ENCODE peak calls at places on chromosomes 7 and 10, in seven cellular contexts. One of them, this sample, is unnamed.

GRCh38 chr10:110226926-110227641 is 19.7 kb downstream of the MXI1 start:
- DNase-seq in GM23248: peak; percentile 60
- DNase-seq in AG04450: no peak
- DNase-seq in GM23338: peak; percentile 76
- DNase-seq in cardiac muscle cell: peak; percentile 57
- DNase-seq in CD8-positive, alpha-beta memory T cell: peak; percentile 83
- DNase-seq in PC-3: no peak
- DNase-seq in this sample: no peak

GRCh38 chr7:118845787-118846186 is 621.3 kb downstream of the ANKRD7 start:
- DNase-seq in GM23248: no peak
- DNase-seq in AG04450: no peak
- DNase-seq in PC-3: no peak
- DNase-seq in cardiac muscle cell: no peak
- DNase-seq in CD8-positive, alpha-beta memory T cell: no peak
- DNase-seq in GM23338: no peak
- DNase-seq in this sample: no peak

GRCh38 chr10:95303535-95303934 is 12.7 kb upstream of the PDLIM1 start:
- DNase-seq in CD8-positive, alpha-beta memory T cell: no peak
- DNase-seq in cardiac muscle cell: no peak
- DNase-seq in GM23338: no peak
- DNase-seq in PC-3: peak; percentile 42
- DNase-seq in GM23248: no peak
- DNase-seq in AG04450: no peak
- DNase-seq in this sample: no peak

GRCh38 chr7:26534649-26535482 is 243.2 kb downstream of the SNX10 start:
- DNase-seq in CD8-positive, alpha-beta memory T cell: no peak
- DNase-seq in PC-3: no peak
- DNase-seq in GM23248: no peak
- DNase-seq in GM23338: no peak
- DNase-seq in cardiac muscle cell: peak; percentile 47
- DNase-seq in AG04450: no peak
- DNase-seq in this sample: no peak

GRCh38 chr7:114554781-114555537 is 140.3 kb downstream of the FOXP2 start:
- DNase-seq in PC-3: peak; percentile 38
- DNase-seq in AG04450: no peak
- DNase-seq in CD8-positive, alpha-beta memory T cell: no peak
- DNase-seq in GM23248: peak; percentile 86
- DNase-seq in GM23338: no peak
- DNase-seq in cardiac muscle cell: no peak
- DNase-seq in this sample: no peak

GRCh38 chr7:45001826-45002225 is 1.8 kb downstream of the CCM2 start:
- DNase-seq in AG04450: no peak
- DNase-seq in GM23338: no peak
- DNase-seq in CD8-positive, alpha-beta memory T cell: no peak
- DNase-seq in cardiac muscle cell: no peak
- DNase-seq in GM23248: no peak
- DNase-seq in PC-3: no peak
- DNase-seq in this sample: no peak

GRCh38 chr7:84040365-84040764 is 154.2 kb downstream of the SEMA3A start:
- DNase-seq in GM23338: no peak
- DNase-seq in GM23248: no peak
- DNase-seq in cardiac muscle cell: no peak
- DNase-seq in PC-3: no peak
- DNase-seq in AG04450: no peak
- DNase-seq in CD8-positive, alpha-beta memory T cell: no peak
- DNase-seq in this sample: no peak

GRCh38 chr10:76970795-76971519 is 666.7 kb downstream of the KCNMA1 start:
- DNase-seq in PC-3: no peak
- DNase-seq in cardiac muscle cell: no peak
- DNase-seq in GM23248: no peak
- DNase-seq in CD8-positive, alpha-beta memory T cell: no peak
- DNase-seq in GM23338: no peak
- DNase-seq in AG04450: no peak
- DNase-seq in this sample: no peak

GRCh38 chr7:151699147-151699546 is 177.8 kb downstream of the PRKAG2 start:
- DNase-seq in GM23338: no peak
- DNase-seq in GM23248: peak; percentile 92
- DNase-seq in cardiac muscle cell: no peak
- DNase-seq in PC-3: no peak
- DNase-seq in AG04450: peak; percentile 93
- DNase-seq in CD8-positive, alpha-beta memory T cell: no peak
- DNase-seq in this sample: no peak

DNA sequence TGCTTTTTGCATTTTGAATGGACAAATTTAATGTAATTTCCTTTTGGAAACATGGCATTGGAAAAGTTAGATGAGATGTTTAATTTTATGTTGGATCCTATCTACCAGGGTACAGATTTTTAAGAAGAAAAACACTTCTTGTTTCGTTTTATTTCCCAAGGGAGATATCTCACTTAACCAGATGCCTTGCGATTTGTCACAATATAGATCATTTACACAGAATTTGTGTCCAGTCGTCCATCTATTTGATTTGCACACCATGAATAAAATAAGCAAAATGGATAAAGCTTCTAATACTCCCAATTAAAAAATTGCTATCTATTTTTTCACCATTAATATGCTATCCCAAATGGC is 25.7 kb downstream of the HDAC9 start:
- DNase-seq in GM23248: no peak
- DNase-seq in AG04450: no peak
- DNase-seq in PC-3: no peak
- DNase-seq in CD8-positive, alpha-beta memory T cell: no peak
- DNase-seq in GM23338: no peak
- DNase-seq in cardiac muscle cell: no peak
- DNase-seq in this sample: no peak
- H3K4me3 ChIP-seq in GM23248: peak overlapping the region; percentile 18
- H3K4me3 ChIP-seq in AG04450: no peak overlapping the region
- H3K4me3 ChIP-seq in PC-3: peak overlapping the region; percentile 0
- H3K4me3 ChIP-seq in CD8-positive, alpha-beta memory T cell: no peak overlapping the region
- H3K4me3 ChIP-seq in GM23338: no peak overlapping the region
- H3K4me3 ChIP-seq in cardiac muscle cell: no peak overlapping the region
- H3K4me3 ChIP-seq in this sample: no peak overlapping the region

GRCh38 chr7:10429031-10429430 is 544.6 kb upstream of the PHF14 start:
- DNase-seq in PC-3: no peak
- DNase-seq in cardiac muscle cell: no peak
- DNase-seq in AG04450: no peak
- DNase-seq in GM23338: no peak
- DNase-seq in GM23248: no peak
- DNase-seq in CD8-positive, alpha-beta memory T cell: no peak
- DNase-seq in this sample: no peak
- H3K4me3 ChIP-seq in PC-3: no peak overlapping the region
- H3K4me3 ChIP-seq in cardiac muscle cell: no peak overlapping the region
- H3K4me3 ChIP-seq in AG04450: no peak overlapping the region
- H3K4me3 ChIP-seq in GM23338: no peak overlapping the region
- H3K4me3 ChIP-seq in GM23248: no peak overlapping the region
- H3K4me3 ChIP-seq in CD8-positive, alpha-beta memory T cell: no peak overlapping the region
- H3K4me3 ChIP-seq in this sample: no peak overlapping the region

DNA sequence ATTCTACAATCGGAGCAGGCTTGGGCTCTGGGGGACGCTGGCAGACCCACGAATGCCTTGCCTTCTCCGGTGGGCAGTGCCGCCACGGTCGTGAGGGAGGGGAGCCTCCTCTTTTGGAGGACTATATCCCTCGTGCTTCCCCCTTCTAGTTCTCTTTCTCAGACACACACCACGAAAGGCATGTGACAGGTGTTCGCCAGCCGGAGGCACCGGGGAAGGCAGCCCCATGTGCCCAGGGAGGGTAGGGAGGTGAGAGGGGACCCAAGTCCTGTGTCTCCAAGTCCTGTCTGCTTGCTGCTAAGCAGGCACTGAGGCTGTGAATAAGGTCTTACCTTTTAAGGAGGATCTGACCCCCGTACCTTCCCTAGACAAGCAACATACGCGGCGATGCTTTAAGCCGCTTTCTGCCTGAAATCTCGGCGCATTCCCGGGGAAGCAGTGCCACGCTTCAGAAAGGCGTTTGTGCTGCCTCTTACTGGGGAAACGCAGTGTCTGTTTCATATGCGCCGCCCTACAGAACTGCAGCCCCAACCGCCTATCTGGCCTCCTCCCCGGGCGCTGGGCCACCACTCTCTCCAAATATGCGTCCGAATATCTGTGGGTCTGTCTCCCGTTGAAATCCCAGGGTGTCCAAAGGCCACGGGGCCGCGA is 809 bp downstream of the PLXNA4 start:
- DNase-seq in PC-3: peak; percentile 53
- DNase-seq in AG04450: no peak
- DNase-seq in CD8-positive, alpha-beta memory T cell: no peak
- DNase-seq in GM23248: peak; percentile 73
- DNase-seq in cardiac muscle cell: peak; percentile 71
- DNase-seq in GM23338: peak; percentile 68
- DNase-seq in this sample: no peak
- H3K4me3 ChIP-seq in PC-3: peak overlapping the region; percentile 77
- H3K4me3 ChIP-seq in AG04450: no peak overlapping the region
- H3K4me3 ChIP-seq in CD8-positive, alpha-beta memory T cell: no peak overlapping the region
- H3K4me3 ChIP-seq in GM23248: peak overlapping the region; percentile 44
- H3K4me3 ChIP-seq in cardiac muscle cell: peak overlapping the region; percentile 89
- H3K4me3 ChIP-seq in GM23338: peak overlapping the region; percentile 71
- H3K4me3 ChIP-seq in this sample: no peak overlapping the region

DNA sequence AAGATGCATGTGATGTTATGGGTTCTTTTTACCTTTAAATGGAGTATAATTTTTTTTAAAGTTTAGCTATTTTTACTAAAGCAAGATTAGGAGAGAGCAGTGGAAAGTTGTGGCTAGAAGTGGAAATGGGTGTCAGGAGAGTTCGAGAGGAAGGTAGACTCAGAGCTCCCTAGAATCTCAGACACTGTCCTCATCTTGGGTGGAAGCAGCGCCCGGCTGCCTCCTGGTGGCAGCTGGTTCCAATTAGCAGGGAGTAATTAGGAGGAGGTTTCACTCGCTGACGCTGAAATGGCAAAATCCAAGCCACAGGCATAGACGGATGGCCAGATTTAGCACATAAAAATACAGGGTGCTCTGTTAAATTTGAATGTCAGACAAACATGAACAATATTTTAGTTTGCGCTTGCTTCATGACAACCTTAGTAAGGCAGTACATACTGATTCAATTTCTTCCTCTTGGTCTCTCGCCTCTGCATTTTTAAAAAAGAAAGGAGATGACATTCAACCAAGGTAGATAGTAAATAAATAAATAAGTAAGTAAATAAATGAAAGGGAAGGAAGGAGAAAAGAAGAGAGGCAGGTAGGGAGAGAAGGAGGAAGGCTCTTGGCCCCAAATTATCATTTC is 58.5 kb downstream of the LGI1 start:
- DNase-seq in AG04450: peak; percentile 7
- DNase-seq in CD8-positive, alpha-beta memory T cell: no peak
- DNase-seq in cardiac muscle cell: peak; percentile 78
- DNase-seq in GM23248: peak; percentile 84
- DNase-seq in PC-3: peak; percentile 71
- DNase-seq in GM23338: peak; percentile 76
- DNase-seq in this sample: peak; percentile 19
- H3K4me3 ChIP-seq in AG04450: peak overlapping the region; percentile 4
- H3K4me3 ChIP-seq in CD8-positive, alpha-beta memory T cell: no peak overlapping the region
- H3K4me3 ChIP-seq in cardiac muscle cell: no peak overlapping the region
- H3K4me3 ChIP-seq in GM23248: peak overlapping the region; percentile 59
- H3K4me3 ChIP-seq in PC-3: peak overlapping the region; percentile 38
- H3K4me3 ChIP-seq in GM23338: no peak overlapping the region
- H3K4me3 ChIP-seq in this sample: no peak overlapping the region

DNA sequence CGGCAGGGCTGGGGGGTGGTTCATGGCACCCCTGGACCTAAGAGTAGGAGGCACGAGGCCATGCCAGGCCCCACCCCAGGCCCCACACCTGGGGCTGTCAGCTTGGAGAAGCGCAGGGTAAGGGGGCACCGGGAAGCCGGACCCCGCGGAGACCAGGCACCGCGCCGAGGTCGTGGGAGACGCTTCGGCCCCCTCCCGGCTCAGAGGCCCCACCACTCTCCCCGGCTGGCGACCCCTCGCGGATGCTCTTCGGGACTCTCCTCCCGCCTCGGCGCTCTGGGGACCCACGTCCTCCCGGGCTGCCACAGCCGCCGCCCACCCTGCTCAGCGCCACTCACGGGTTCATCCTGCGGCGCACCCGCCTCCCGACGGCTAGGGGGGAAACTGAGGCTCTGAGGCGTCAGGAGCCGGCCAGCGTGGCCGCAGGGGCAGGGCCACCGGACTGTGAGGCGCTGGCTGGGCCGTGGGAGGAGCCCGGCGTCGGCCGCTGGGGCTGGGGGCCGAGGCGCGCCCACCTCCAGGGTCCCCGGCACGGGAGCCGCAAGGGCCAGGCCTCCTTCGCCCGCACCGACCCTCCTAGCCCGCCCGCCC is 25.9 kb downstream of the PDGFA start:
- DNase-seq in CD8-positive, alpha-beta memory T cell: peak; percentile 42
- DNase-seq in GM23338: no peak
- DNase-seq in AG04450: no peak
- DNase-seq in cardiac muscle cell: no peak
- DNase-seq in GM23248: no peak
- DNase-seq in PC-3: no peak
- DNase-seq in this sample: no peak
- H3K4me3 ChIP-seq in CD8-positive, alpha-beta memory T cell: no peak overlapping the region
- H3K4me3 ChIP-seq in GM23338: no peak overlapping the region
- H3K4me3 ChIP-seq in AG04450: no peak overlapping the region
- H3K4me3 ChIP-seq in cardiac muscle cell: no peak overlapping the region
- H3K4me3 ChIP-seq in GM23248: no peak overlapping the region
- H3K4me3 ChIP-seq in PC-3: no peak overlapping the region
- H3K4me3 ChIP-seq in this sample: no peak overlapping the region

GRCh38 chr7:100051611-100052010 is 2.0 kb downstream of the ZSCAN21 start:
- DNase-seq in PC-3: no peak
- DNase-seq in CD8-positive, alpha-beta memory T cell: no peak
- DNase-seq in AG04450: no peak
- DNase-seq in cardiac muscle cell: no peak
- DNase-seq in GM23338: no peak
- DNase-seq in GM23248: no peak
- DNase-seq in this sample: no peak
- H3K4me3 ChIP-seq in PC-3: no peak overlapping the region
- H3K4me3 ChIP-seq in CD8-positive, alpha-beta memory T cell: no peak overlapping the region
- H3K4me3 ChIP-seq in AG04450: no peak overlapping the region
- H3K4me3 ChIP-seq in cardiac muscle cell: no peak overlapping the region
- H3K4me3 ChIP-seq in GM23338: no peak overlapping the region
- H3K4me3 ChIP-seq in GM23248: no peak overlapping the region
- H3K4me3 ChIP-seq in this sample: no peak overlapping the region

GRCh38 chr10:672139-672538 is 17.3 kb downstream of the DIP2C start:
- DNase-seq in cardiac muscle cell: no peak
- DNase-seq in GM23248: no peak
- DNase-seq in GM23338: no peak
- DNase-seq in AG04450: no peak
- DNase-seq in CD8-positive, alpha-beta memory T cell: no peak
- DNase-seq in PC-3: no peak
- DNase-seq in this sample: no peak

GRCh38 chr10:668786-669485 is 20.5 kb downstream of the DIP2C start:
- DNase-seq in PC-3: no peak
- DNase-seq in GM23248: no peak
- DNase-seq in GM23338: no peak
- DNase-seq in AG04450: no peak
- DNase-seq in cardiac muscle cell: no peak
- DNase-seq in CD8-positive, alpha-beta memory T cell: no peak
- DNase-seq in this sample: no peak

GRCh38 chr10:672992-673391 is 16.5 kb downstream of the DIP2C start:
- DNase-seq in PC-3: no peak
- DNase-seq in AG04450: no peak
- DNase-seq in GM23338: no peak
- DNase-seq in CD8-positive, alpha-beta memory T cell: no peak
- DNase-seq in cardiac muscle cell: no peak
- DNase-seq in GM23248: no peak
- DNase-seq in this sample: no peak

GRCh38 chr10:670038-670437 is 19.4 kb downstream of the DIP2C start:
- DNase-seq in GM23248: no peak
- DNase-seq in CD8-positive, alpha-beta memory T cell: no peak
- DNase-seq in AG04450: no peak
- DNase-seq in PC-3: no peak
- DNase-seq in GM23338: no peak
- DNase-seq in cardiac muscle cell: no peak
- DNase-seq in this sample: no peak

GRCh38 chr10:670990-671389 is 18.5 kb downstream of the DIP2C start:
- DNase-seq in CD8-positive, alpha-beta memory T cell: no peak
- DNase-seq in PC-3: no peak
- DNase-seq in GM23248: no peak
- DNase-seq in GM23338: no peak
- DNase-seq in AG04450: no peak
- DNase-seq in cardiac muscle cell: no peak
- DNase-seq in this sample: no peak
- H3K4me3 ChIP-seq in CD8-positive, alpha-beta memory T cell: no peak overlapping the region
- H3K4me3 ChIP-seq in PC-3: no peak overlapping the region
- H3K4me3 ChIP-seq in GM23248: no peak overlapping the region
- H3K4me3 ChIP-seq in GM23338: no peak overlapping the region
- H3K4me3 ChIP-seq in AG04450: no peak overlapping the region
- H3K4me3 ChIP-seq in cardiac muscle cell: no peak overlapping the region
- H3K4me3 ChIP-seq in this sample: no peak overlapping the region

GRCh38 chr10:74189999-74190421 is 39.0 kb downstream of the ADK start:
- DNase-seq in GM23338: no peak
- DNase-seq in GM23248: peak; percentile 94
- DNase-seq in cardiac muscle cell: no peak
- DNase-seq in AG04450: peak; percentile 72
- DNase-seq in CD8-positive, alpha-beta memory T cell: no peak
- DNase-seq in PC-3: peak; percentile 100
- DNase-seq in this sample: no peak
- H3K4me3 ChIP-seq in GM23338: no peak overlapping the region
- H3K4me3 ChIP-seq in GM23248: peak overlapping the region; percentile 66
- H3K4me3 ChIP-seq in cardiac muscle cell: no peak overlapping the region
- H3K4me3 ChIP-seq in AG04450: peak overlapping the region; percentile 20
- H3K4me3 ChIP-seq in CD8-positive, alpha-beta memory T cell: peak overlapping the region; percentile 20
- H3K4me3 ChIP-seq in PC-3: peak overlapping the region; percentile 58
- H3K4me3 ChIP-seq in this sample: no peak overlapping the region

This sample was measured in Jurkat, Clone E6-1.